ENCODE peak calls at places on chromosomes 12 and 14, in nine cellular contexts. Z is body of pancreas; V is HAP-1; Y is upper lobe of right lung; D is CD4-positive, alpha-beta memory T cell; W is psoas muscle; B is RWPE2; O is astrocyte; X is testis. E is an unnamed sample. For H3K9me3, the result is how much of the 10 kb centered on the place peaks cover.

GRCh38 chr14:59406454-59407245 is 58.5 kb downstream of the GPR135 start:
- DNase-seq in O (peak), Y (no peak), Z (no peak), D (no peak), B (no peak), V (no peak), X (peak), W (no peak), E (no peak)

GRCh38 chr12:94109154-94109553 is 39.2 kb upstream of the PLXNC1 start:
- DNase-seq in O (peak), W (no peak), V (no peak), Y (no peak), Z (no peak), D (no peak), B (no peak), X (no peak), E (peak)

GRCh38 chr14:64253672-64254071 is 40.5 kb downstream of the ESR2 start:
- DNase-seq in D (no peak), Z (no peak), V (no peak), Y (no peak), O (peak), X (no peak), B (no peak), W (no peak), E (no peak)

GRCh38 chr14:60189923-60190840 is 25.0 kb upstream of the DHRS7 start:
- DNase-seq in O (no peak), W (no peak), Y (no peak), Z (no peak), V (no peak), D (no peak), X (no peak), B (no peak), E (no peak)

GRCh38 chr14:71165650-71166049 is 258.4 kb downstream of the PCNX1 start:
- DNase-seq in O (no peak), B (no peak), Y (no peak), X (peak), W (no peak), V (no peak), Z (no peak), D (no peak), E (no peak)

GRCh38 chr12:108691995-108692808 is 39.1 kb downstream of the CORO1C start:
- DNase-seq in V (peak), O (peak), Z (no peak), B (no peak), Y (no peak), X (no peak), W (peak), D (peak), E (peak)

GRCh38 chr12:45208604-45209487 is 7.0 kb upstream of the ANO6 start:
- DNase-seq in D (no peak), Z (no peak), W (no peak), X (no peak), B (no peak), O (peak), V (no peak), Y (no peak), E (no peak)

GRCh38 chr14:23056257-23056955 is 914 bp downstream of the CDH24 start:
- DNase-seq in V (peak), X (peak), B (peak), Y (peak), W (peak), D (peak), Z (peak), O (peak), E (peak)

GRCh38 chr12:83016226-83016835 is 329.6 kb downstream of the TMTC2 start:
- DNase-seq in Z (peak), D (no peak), Y (no peak), O (peak), W (no peak), B (no peak), V (no peak), X (peak), E (no peak)

GRCh38 chr12:49662998-49663843 is 39.9 kb downstream of the PRPF40B start:
- DNase-seq in O (peak), Y (peak), W (peak), D (peak), V (no peak), X (peak), Z (peak), B (no peak), E (peak)

GRCh38 chr12:34390171-34390841 is 368.0 kb downstream of the ALG10 start:
- DNase-seq in O (no peak), Z (no peak), V (no peak), Y (peak), X (no peak), W (peak), D (no peak), B (peak), E (peak)

GRCh38 chr12:34388636-34389377 is 366.5 kb downstream of the ALG10 start:
- DNase-seq in Z (no peak), D (no peak), W (peak), X (no peak), O (no peak), B (no peak), V (no peak), Y (peak), E (no peak)

GRCh38 chr12:34387711-34388635 is 365.7 kb downstream of the ALG10 start:
- DNase-seq in O (no peak), V (no peak), B (no peak), X (no peak), D (no peak), W (peak), Y (peak), Z (no peak), E (no peak)

GRCh38 chr12:34390846-34391700 is 368.8 kb downstream of the ALG10 start:
- DNase-seq in O (no peak), V (no peak), W (peak), Z (no peak), D (no peak), B (peak), Y (peak), X (no peak), E (peak)

GRCh38 chr12:34389378-34390170 is 367.3 kb downstream of the ALG10 start:
- DNase-seq in D (no peak), W (peak), B (peak), Z (no peak), Y (peak), O (no peak), X (no peak), V (no peak), E (no peak)
- H3K9me3 ChIP-seq in D (under half), W (under half), B (under half), Z (under half), Y (under half), O (under half), X (under half), V (under half), E (under half)

DNA sequence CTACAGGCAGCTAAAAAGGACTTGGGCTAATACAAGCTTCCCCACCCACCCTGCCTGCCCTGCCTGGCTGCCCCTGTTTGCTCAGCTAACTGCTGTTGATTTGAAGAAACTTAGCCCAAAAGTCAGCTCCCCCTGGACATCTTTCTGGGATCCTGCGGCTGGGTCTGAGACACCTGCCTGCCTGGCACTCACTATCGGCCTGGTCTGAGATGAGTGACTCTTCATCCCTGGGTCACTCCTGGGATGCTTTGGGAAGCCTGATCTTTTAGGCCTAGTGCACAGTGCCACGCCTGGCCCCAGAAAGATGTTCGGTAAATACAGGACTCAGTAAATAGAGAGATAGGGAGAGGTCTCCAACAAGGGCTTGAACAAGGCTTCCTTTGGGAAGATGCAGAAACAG is 211.3 kb upstream of the DIO3 start:
- DNase-seq in O (no peak), B (no peak), W (no peak), Z (no peak), D (no peak), X (no peak), V (no peak), Y (no peak), E (peak)
- H3K9me3 ChIP-seq in O (under half), B (under half), W (under half), Z (under half), D (under half), X (under half), V (under half), Y (under half), E (under half)

DNA sequence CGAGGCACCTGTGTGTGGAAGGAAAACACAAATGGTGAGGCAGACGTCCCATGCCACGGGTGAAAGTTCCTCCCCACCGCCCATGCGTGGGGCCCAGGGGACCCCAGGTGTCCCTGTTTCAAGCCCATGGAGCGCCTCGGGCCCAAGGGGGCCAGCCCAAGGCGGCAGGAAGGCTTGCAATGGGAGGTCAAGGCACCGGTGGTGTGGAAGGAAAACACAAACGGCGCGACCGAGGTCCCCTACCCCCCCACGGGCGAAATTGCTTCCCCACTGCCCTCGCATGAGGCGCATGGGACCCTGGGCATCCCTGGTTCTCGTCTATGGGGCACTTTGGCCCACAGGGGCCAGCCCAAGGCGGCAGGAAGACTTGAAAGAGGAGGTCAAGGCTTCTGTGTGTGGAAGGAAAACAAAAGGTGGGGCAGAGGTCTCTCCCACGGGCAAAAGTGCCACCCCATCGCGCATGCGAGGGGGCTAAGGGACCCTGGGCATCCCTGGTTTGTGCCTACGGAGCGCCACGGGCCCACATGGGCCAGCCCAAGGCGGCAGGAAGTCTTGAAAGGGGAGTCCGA is 379.4 kb downstream of the ALG10 start:
- DNase-seq in D (no peak), Y (peak), O (no peak), W (peak), V (peak), B (peak), Z (peak), X (peak), E (peak)
- H3K9me3 ChIP-seq in D (under half), Y (under half), O (under half), W (under half), V (under half), B (under half), Z (under half), X (under half), E (under half)

GRCh38 chr12:132921685-132922084 is 34.3 kb upstream of the CHFR start:
- DNase-seq in D (no peak), X (no peak), V (no peak), O (no peak), W (no peak), Y (no peak), B (no peak), Z (no peak), E (peak)
- H3K9me3 ChIP-seq in D (half or more), X (under half), V (under half), O (half or more), W (half or more), Y (half or more), B (under half), Z (under half), E (half or more)

GRCh38 chr12:73262788-73263381 is 990.7 kb downstream of the TRHDE start:
- DNase-seq in X (no peak), Y (no peak), Z (no peak), B (no peak), D (no peak), W (no peak), V (no peak), O (no peak), E (no peak)
- H3K9me3 ChIP-seq in X (under half), Y (under half), Z (under half), B (under half), D (under half), W (under half), V (under half), O (under half), E (under half)